ENCODE peak calls at places on chromosome 4, in five cellular contexts. Z, D, V, H and W are unnamed samples.

GRCh38 chr4:39054497-39054896 is 7.5 kb upstream of the KLHL5 start:
- DNase-seq in D (no peak), V (no peak), Z (peak), H (no peak), W (no peak)

GRCh38 chr4:123561525-123561924 is 164.9 kb downstream of the SPRY1 start:
- DNase-seq in D (no peak), H (no peak), V (no peak), Z (no peak), W (no peak)

GRCh38 chr4:185782523-185782922 is 29.5 kb downstream of the SORBS2 start:
- DNase-seq in V (peak), Z (no peak), H (no peak), D (no peak), W (no peak)

GRCh38 chr4:30948653-30949052 is 228.5 kb downstream of the PCDH7 start:
- DNase-seq in V (peak), D (no peak), Z (no peak), H (no peak), W (no peak)

GRCh38 chr4:4492161-4492847 is 49.5 kb downstream of the STX18 start:
- DNase-seq in H (no peak), V (no peak), D (no peak), Z (no peak), W (no peak)

GRCh38 chr4:25280210-25280609 is 32.4 kb upstream of the ZCCHC4 start:
- DNase-seq in H (no peak), V (no peak), Z (no peak), D (no peak), W (no peak)

GRCh38 chr4:83618431-83618830 is 82.5 kb downstream of the GPAT3 start:
- DNase-seq in H (no peak), V (peak), Z (no peak), D (no peak), W (no peak)

GRCh38 chr4:145732416-145732815 is 52.5 kb downstream of the C4orf51 start:
- DNase-seq in V (no peak), D (no peak), Z (no peak), H (no peak), W (no peak)